ENCODE peak calls at places on chromosomes 6 and 20, in eight cellular contexts. X is mammary epithelial cell, C is fibroblast of lung, Z is IMR-90, O is H9, U is astrocyte, G is SK-N-SH, A is PC-3. N is an unnamed sample. For H3K4me1, the result is how much of the 10 kb centered on the place peaks cover.

GRCh38 chr6:170564936-170565530 is 10.9 kb downstream of the TBP start:
- DNase-seq in C (no peak), A (no peak), G (no peak), X (no peak), O (no peak), Z (no peak), U (no peak), N (no peak)

GRCh38 chr6:87803784-87804183 is 101.8 kb upstream of the AKIRIN2 start:
- DNase-seq in G (no peak), A (no peak), U (no peak), O (no peak), X (no peak), C (no peak), Z (no peak), N (peak)

GRCh38 chr6:154882107-154882506 is 113.0 kb upstream of the TIAM2 start:
- DNase-seq in Z (peak), A (peak), G (no peak), C (peak), U (peak), O (no peak), X (peak), N (no peak)

GRCh38 chr6:118574051-118574865 is 26.2 kb downstream of the PLN start:
- DNase-seq in G (no peak), Z (peak), U (peak), C (peak), X (peak), O (peak), A (no peak), N (peak)

GRCh38 chr6:125041740-125042459 is 79.7 kb downstream of the RNF217 start:
- DNase-seq in C (peak), Z (peak), U (peak), G (no peak), A (peak), O (no peak), X (peak), N (no peak)

GRCh38 chr6:6927437-6928361 is 180.1 kb upstream of the RREB1 start:
- DNase-seq in O (peak), G (peak), C (no peak), A (no peak), U (no peak), X (no peak), Z (no peak), N (no peak)

GRCh38 chr6:75431379-75431778 is 62.2 kb downstream of the FILIP1 start:
- DNase-seq in C (no peak), A (peak), G (no peak), U (no peak), X (peak), O (no peak), Z (peak), N (no peak)

GRCh38 chr20:10489853-10490627 is 54.9 kb downstream of the SLX4IP start:
- DNase-seq in G (no peak), O (no peak), C (no peak), A (peak), U (no peak), X (no peak), Z (no peak), N (no peak)

GRCh38 chr6:28607990-28608389 is 82.3 kb downstream of the GPX5 start:
- DNase-seq in Z (no peak), O (no peak), U (no peak), C (no peak), A (no peak), X (no peak), G (no peak), N (no peak)

GRCh38 chr6:84052204-84052882 is 18.8 kb downstream of the MRAP2 start:
- DNase-seq in X (peak), U (peak), O (peak), C (peak), Z (peak), G (peak), A (peak), N (no peak)

GRCh38 chr6:26452631-26453030 is 5.1 kb upstream of the BTN2A1 start:
- DNase-seq in Z (no peak), U (no peak), C (no peak), A (no peak), O (no peak), X (no peak), G (no peak), N (no peak)

GRCh38 chr20:38789503-38790209 is 15.8 kb upstream of the PPP1R16B start:
- DNase-seq in G (no peak), C (peak), O (no peak), A (peak), U (peak), X (peak), Z (peak), N (no peak)

GRCh38 chr6:111866857-111867256 is 6.4 kb downstream of the FYN start:
- DNase-seq in A (no peak), O (no peak), C (no peak), G (no peak), X (no peak), Z (no peak), U (no peak), N (no peak)

DNA sequence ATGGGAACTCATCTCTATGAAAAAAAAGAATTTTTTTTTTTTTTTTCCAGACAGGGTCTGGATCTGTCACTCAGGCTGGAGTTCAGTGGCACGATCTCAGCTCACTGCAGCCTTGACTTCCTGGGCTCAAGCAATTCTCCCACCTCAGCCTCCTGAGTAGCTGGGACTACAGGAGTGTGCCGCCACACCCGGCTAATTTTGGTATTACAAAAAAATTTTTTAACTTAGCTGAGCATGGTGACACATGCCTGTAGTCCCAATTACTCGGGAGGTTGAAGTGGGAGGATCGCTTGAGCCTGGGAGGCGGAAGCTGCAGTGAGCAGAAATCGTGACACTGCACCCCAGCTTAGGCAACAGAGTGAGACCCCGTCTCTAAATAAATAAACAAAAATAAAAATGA is 7.5 kb downstream of the DEF6 start:
- DNase-seq in X (no peak), O (no peak), Z (no peak), C (no peak), U (no peak), G (no peak), A (peak), N (no peak)
- H3K4me1 ChIP-seq in X (under half), O (under half), Z (under half), C (under half), U (under half), G (under half), A (under half), N (under half)

GRCh38 chr6:5174756-5175155 is 86.0 kb downstream of the LYRM4 start:
- DNase-seq in C (no peak), U (no peak), Z (no peak), A (no peak), G (no peak), X (no peak), O (no peak), N (peak)
- H2AFZ ChIP-seq in C (no peak), U (no peak), Z (no peak), A (no peak), G (no peak), X (no peak), O (no peak), N (peak)

DNA sequence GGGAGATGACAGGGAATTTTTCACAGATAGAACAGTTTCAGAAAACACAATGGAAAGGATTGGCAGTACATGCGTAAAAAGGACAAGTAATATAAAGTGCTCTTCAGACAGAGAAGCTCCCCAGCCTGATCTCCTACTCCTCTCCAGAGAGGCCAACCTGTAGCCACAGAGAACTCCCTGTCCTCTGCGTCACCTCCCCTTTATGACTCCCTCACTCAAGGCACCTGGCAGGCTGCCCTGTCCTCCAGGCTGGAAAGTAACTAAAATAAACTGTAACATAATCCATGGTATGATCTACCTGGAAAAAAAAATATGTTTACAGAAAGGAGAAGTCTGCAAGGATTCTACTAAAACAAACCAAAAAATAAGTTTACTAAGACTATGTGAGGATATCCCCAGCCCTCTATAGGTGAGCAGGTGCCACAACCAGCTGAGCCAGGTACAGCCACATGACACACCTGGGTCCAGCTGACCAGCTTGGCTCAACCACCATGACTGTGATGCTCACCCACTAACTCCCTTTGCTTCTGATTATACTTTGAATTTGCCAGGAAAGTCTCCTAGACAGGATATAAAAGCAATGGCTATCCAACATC is 29.2 kb downstream of the MBOAT1 start:
- DNase-seq in G (no peak), A (peak), C (peak), O (no peak), X (peak), U (peak), Z (peak), N (no peak)
- TF ChIP-seq CTCF in G (no peak), A (peak), C (no peak), O (peak), X (no peak), U (no peak), Z (no peak), N (no peak)

DNA sequence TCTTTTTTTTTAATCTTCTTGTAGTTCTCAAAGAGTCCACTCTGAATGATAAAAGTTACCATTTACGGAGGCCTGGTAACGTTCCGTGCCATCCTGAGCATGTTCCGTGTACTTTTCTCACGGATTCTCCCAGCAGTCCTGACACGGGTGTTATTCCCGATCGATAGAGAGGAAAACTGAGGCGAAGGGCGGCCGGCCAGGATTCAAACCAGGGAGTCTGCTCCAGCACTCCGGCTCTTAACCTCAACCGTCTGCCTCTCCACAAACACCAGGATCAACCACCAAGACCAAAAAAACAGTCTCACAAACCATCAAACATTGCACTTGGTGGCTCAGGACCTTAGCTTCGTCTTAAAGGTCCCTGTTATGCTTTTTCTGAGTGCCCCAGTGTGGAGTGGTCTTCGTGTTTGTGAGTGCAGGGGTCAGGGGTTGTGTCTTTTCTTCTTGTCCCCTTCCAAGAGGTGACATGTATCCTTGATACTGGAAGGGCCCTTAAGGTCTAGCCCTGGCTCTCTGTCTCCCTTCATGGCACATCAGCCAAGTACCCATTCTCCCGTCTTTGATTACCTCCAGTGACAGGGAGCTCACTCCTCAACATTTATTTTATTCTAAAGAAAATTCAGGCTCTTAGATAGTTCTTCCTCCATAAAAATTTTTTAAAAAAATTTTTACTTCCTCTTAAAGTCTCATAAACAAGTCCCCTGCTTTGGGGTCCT is 35.1 kb downstream of the SRC start:
- DNase-seq in C (no peak), Z (no peak), X (no peak), G (peak), A (no peak), O (no peak), U (no peak), N (no peak)
- H3K4me1 ChIP-seq in C (under half), Z (under half), X (under half), G (under half), A (under half), O (under half), U (under half), N (under half)